ENCODE peak calls at places on chromosomes 5 and 9, in five cellular contexts. D is ureter, U is GM12892, G is NCI-H510A, E is memory B cell. N is an unnamed sample.

GRCh38 chr9:108674766-108675530 is 180.8 kb downstream of the ACTL7B start:
- DNase-seq in D (no peak), U (no peak), G (no peak), E (no peak), N (no peak)

GRCh38 chr5:151155777-151156731 is 1.5 kb downstream of the ANXA6 start:
- DNase-seq in D (no peak), U (no peak), G (peak; percentile 25), E (no peak), N (peak; percentile 80)

GRCh38 chr5:68274847-68275700 is 59.5 kb downstream of the PIK3R1 start:
- DNase-seq in D (no peak), U (no peak), G (no peak), E (no peak), N (no peak)

GRCh38 chr9:123164285-123164684 is 104.1 kb downstream of the STRBP start:
- DNase-seq in D (no peak), U (no peak), G (no peak), E (no peak), N (no peak)

GRCh38 chr9:133795049-133795448 is 56.9 kb upstream of the SARDH start:
- DNase-seq in D (no peak), U (no peak), G (no peak), E (no peak), N (no peak)

GRCh38 chr5:74767579-74767913 is 497 bp downstream of the NSA2 start:
- DNase-seq in D (no peak), U (no peak), G (peak; percentile 2), E (no peak), N (peak; percentile 19)

GRCh38 chr5:59693492-59693891 is 200.0 kb downstream of the PDE4D start:
- DNase-seq in D (no peak), U (no peak), G (no peak), E (no peak), N (no peak)

GRCh38 chr5:139752506-139753350 is 42.9 kb upstream of the PSD2 start:
- DNase-seq in D (no peak), U (no peak), G (no peak), E (no peak), N (peak; percentile 81)

GRCh38 chr9:127971357-127972315 is 9.2 kb downstream of the EEIG1 start:
- DNase-seq in D (no peak), U (no peak), G (no peak), E (no peak), N (no peak)

GRCh38 chr9:5231212-5231611 is at the start of gene INSL4:
- DNase-seq in D (no peak), U (no peak), G (no peak), E (no peak), N (peak; percentile 50)

GRCh38 chr5:14268738-14269137 is 125.6 kb downstream of the TRIO start:
- DNase-seq in D (no peak), U (no peak), G (no peak), E (no peak), N (peak; percentile 34)

GRCh38 chr5:130068988-130069387 is 164.7 kb downstream of the CHSY3 start:
- DNase-seq in D (no peak), U (no peak), G (no peak), E (no peak), N (no peak)

N was measured in Daoy.